ENCODE peak calls at places on chromosomes 12 and 14, in six cellular contexts. Q, Z, O, R, F and C are unnamed samples.

GRCh38 chr12:123715151-123715676 is 3.1 kb downstream of the ATP6V0A2 start:
- DNase-seq in Q (peak), Z (no peak), O (no peak), R (no peak), F (no peak), C (peak)

GRCh38 chr12:110371408-110372055 is 32.0 kb downstream of the ANAPC7 start:
- DNase-seq in Q (no peak), Z (no peak), O (no peak), R (no peak), F (no peak), C (no peak)

GRCh38 chr12:54455760-54456469 is 17.5 kb downstream of the GTSF1 start:
- DNase-seq in Q (no peak), Z (no peak), O (no peak), R (no peak), F (no peak), C (no peak)

GRCh38 chr12:126483145-126484068 is 1418.2 kb downstream of the AACS start:
- DNase-seq in Q (no peak), Z (peak), O (peak), R (no peak), F (peak), C (peak)

GRCh38 chr14:59739794-59740193 is 130.8 kb downstream of the RTN1 start:
- DNase-seq in Q (no peak), Z (no peak), O (no peak), R (no peak), F (no peak), C (no peak)

GRCh38 chr12:163406-163986 is 50.5 kb downstream of the SLC6A12 start:
- DNase-seq in Q (no peak), Z (no peak), O (no peak), R (no peak), F (no peak), C (no peak)

GRCh38 chr12:29743801-29744200 is 39.9 kb downstream of the TMTC1 start:
- DNase-seq in Q (peak), Z (peak), O (peak), R (peak), F (peak), C (peak)

GRCh38 chr12:116684891-116685290 is 53.0 kb downstream of the SPRING1 start:
- DNase-seq in Q (no peak), Z (no peak), O (no peak), R (no peak), F (no peak), C (no peak)

GRCh38 chr12:95201056-95201670 is 16.1 kb downstream of the FGD6 start:
- DNase-seq in Q (peak), Z (peak), O (peak), R (no peak), F (no peak), C (no peak)

GRCh38 chr14:98234208-98234607 is 1037.8 kb downstream of the BCL11B start:
- DNase-seq in Q (no peak), Z (peak), O (peak), R (no peak), F (no peak), C (no peak)

GRCh38 chr12:69639400-69640016 is 28.8 kb upstream of the LRRC10 start:
- DNase-seq in Q (peak), Z (peak), O (peak), R (peak), F (no peak), C (peak)

GRCh38 chr12:111780615-111781014 is 13.9 kb downstream of the ALDH2 start:
- DNase-seq in Q (no peak), Z (no peak), O (no peak), R (no peak), F (no peak), C (no peak)

GRCh38 chr12:79086546-79086945 is 222.0 kb downstream of the SYT1 start:
- DNase-seq in Q (no peak), Z (no peak), O (no peak), R (no peak), F (no peak), C (peak)

GRCh38 chr14:63689132-63689531 is 38.7 kb downstream of the SGPP1 start:
- DNase-seq in Q (no peak), Z (no peak), O (no peak), R (no peak), F (no peak), C (no peak)

GRCh38 chr12:109947511-109947910 is 47.4 kb downstream of the TCHP start:
- DNase-seq in Q (peak), Z (peak), O (peak), R (no peak), F (peak), C (peak)

GRCh38 chr14:75886661-75887348 is 95.0 kb downstream of the TGFB3 start:
- DNase-seq in Q (no peak), Z (peak), O (no peak), R (peak), F (peak), C (peak)

GRCh38 chr14:68905107-68905895 is 73.8 kb downstream of the ACTN1 start:
- DNase-seq in Q (no peak), Z (no peak), O (no peak), R (no peak), F (no peak), C (no peak)

GRCh38 chr14:41403360-41403759 is 203.3 kb upstream of the LRFN5 start:
- DNase-seq in Q (no peak), Z (no peak), O (no peak), R (no peak), F (no peak), C (no peak)

GRCh38 chr12:126874427-126875026 is 1392.4 kb upstream of the TMEM132C start:
- DNase-seq in Q (no peak), Z (peak), O (peak), R (peak), F (no peak), C (peak)

GRCh38 chr12:126582231-126582630 is 1517.0 kb downstream of the AACS start:
- DNase-seq in Q (no peak), Z (no peak), O (peak), R (no peak), F (no peak), C (peak)

GRCh38 chr12:91778091-91778819 is 367.4 kb downstream of the BTG1 start:
- DNase-seq in Q (peak), Z (peak), O (peak), R (no peak), F (no peak), C (peak)

GRCh38 chr12:125263385-125263784 is 198.2 kb downstream of the AACS start:
- DNase-seq in Q (no peak), Z (no peak), O (no peak), R (no peak), F (no peak), C (no peak)

GRCh38 chr12:20865873-20866272 is 55.4 kb downstream of the SLCO1B3 start:
- DNase-seq in Q (no peak), Z (no peak), O (peak), R (no peak), F (no peak), C (peak)

GRCh38 chr14:70887207-70888150 is 19.8 kb upstream of the PCNX1 start:
- DNase-seq in Q (peak), Z (peak), O (peak), R (no peak), F (no peak), C (peak)

GRCh38 chr14:75427482-75428229 is at the start of gene JDP2:
- DNase-seq in Q (peak), Z (peak), O (peak), R (peak), F (no peak), C (peak)

GRCh38 chr14:54572316-54572715 is 5.4 kb downstream of the SAMD4A start:
- DNase-seq in Q (no peak), Z (no peak), O (no peak), R (peak), F (no peak), C (peak)

GRCh38 chr12:54786081-54786480 is 68.2 kb upstream of the MUCL1 start:
- DNase-seq in Q (no peak), Z (no peak), O (no peak), R (no peak), F (no peak), C (no peak)

GRCh38 chr14:50021261-50021660 is 95.1 kb downstream of the VCPKMT start:
- DNase-seq in Q (no peak), Z (no peak), O (no peak), R (no peak), F (no peak), C (no peak)

GRCh38 chr12:12527820-12528296 is 34.8 kb downstream of the DUSP16 start:
- DNase-seq in Q (no peak), Z (no peak), O (no peak), R (no peak), F (no peak), C (no peak)

GRCh38 chr12:92546826-92547348 is 155.9 kb upstream of the PLEKHG7 start:
- DNase-seq in Q (no peak), Z (no peak), O (no peak), R (no peak), F (no peak), C (no peak)

GRCh38 chr12:26428420-26428819 is 233.0 kb downstream of the SSPN start:
- DNase-seq in Q (peak), Z (peak), O (peak), R (no peak), F (no peak), C (peak)

GRCh38 chr14:100604126-100604501 is 16.9 kb upstream of the BEGAIN start:
- DNase-seq in Q (no peak), Z (no peak), O (no peak), R (no peak), F (no peak), C (no peak)

GRCh38 chr14:68908860-68909259 is 70.2 kb downstream of the ACTN1 start:
- DNase-seq in Q (no peak), Z (no peak), O (no peak), R (no peak), F (no peak), C (no peak)

DNA sequence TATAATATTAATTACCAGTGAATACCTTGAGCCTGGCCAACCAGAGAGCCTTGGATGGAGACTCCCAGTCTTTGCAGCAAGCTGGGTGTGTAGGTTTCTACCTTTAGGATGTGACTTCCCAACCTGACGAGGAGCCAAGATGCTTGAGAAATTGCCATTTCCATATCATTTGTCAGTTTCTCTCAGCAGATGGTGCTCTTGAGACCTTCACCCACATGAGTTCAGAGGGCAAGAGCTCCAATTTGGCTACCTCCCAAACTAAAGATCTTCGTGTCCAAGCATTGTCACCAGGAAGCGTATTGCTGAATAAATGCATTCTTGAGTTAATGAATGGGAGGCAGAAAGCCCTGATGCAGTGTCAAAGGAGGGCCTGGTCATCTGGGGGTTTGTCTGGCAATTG is 106.4 kb upstream of the TBX5 start:
- DNase-seq in Q (no peak), Z (no peak), O (no peak), R (no peak), F (no peak), C (no peak)
- TF ChIP-seq CTCF in Q (no peak), Z (no peak), O (no peak), R (no peak), F (no peak), C (no peak)

DNA sequence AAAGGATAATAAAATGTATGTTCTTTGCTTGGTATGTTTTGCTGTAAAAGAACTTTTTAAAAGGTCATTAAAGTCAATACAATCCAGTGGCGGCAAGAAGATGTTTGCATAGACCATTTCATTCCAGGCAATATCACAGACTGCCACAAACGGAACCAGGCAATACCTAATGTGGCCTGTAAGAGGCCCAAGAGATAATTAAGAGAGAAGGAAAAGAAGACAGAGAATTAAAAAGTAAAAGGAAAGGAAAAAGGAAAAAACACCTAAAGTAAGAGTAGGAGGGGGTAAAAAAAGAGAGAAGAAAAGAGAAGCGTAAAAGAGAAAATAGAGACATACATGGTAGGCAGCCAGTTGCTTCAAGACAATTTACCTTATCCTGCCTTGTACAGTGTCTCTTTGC is 6.8 kb upstream of the ARHGAP5 start:
- DNase-seq in Q (no peak), Z (no peak), O (no peak), R (no peak), F (no peak), C (no peak)
- TF ChIP-seq CTCF in Q (no peak), Z (no peak), O (no peak), R (no peak), F (no peak), C (no peak)

GRCh38 chr14:24273422-24273998 is 2.1 kb upstream of the RABGGTA start:
- DNase-seq in Q (no peak), Z (no peak), O (no peak), R (peak), F (no peak), C (no peak)
- TF ChIP-seq CTCF in Q (no peak), Z (no peak), O (no peak), R (peak), F (no peak), C (no peak)

GRCh38 chr12:27936196-27936595 is 36.3 kb downstream of the PTHLH start:
- DNase-seq in Q (peak), Z (no peak), O (peak), R (no peak), F (no peak), C (no peak)
- TF ChIP-seq CTCF in Q (no peak), Z (no peak), O (no peak), R (no peak), F (no peak), C (no peak)